ENCODE peak calls at places on chromosomes 6 and 20, in four cellular contexts. One of them, this sample, is unnamed.
A peak's percentile ranks its signal among the peaks of the same experiment; 100 is the strongest.

GRCh38 chr20:47876348-47877056 is 91.2 kb upstream of the SULF2 start:
- DNase-seq in hepatocyte: no peak
- DNase-seq in testis: no peak
- DNase-seq in tibial nerve: no peak
- DNase-seq in this sample: no peak

GRCh38 chr6:168048724-168049025 is 30.3 kb downstream of the FRMD1 start:
- DNase-seq in hepatocyte: no peak
- DNase-seq in testis: no peak
- DNase-seq in tibial nerve: no peak
- DNase-seq in this sample: no peak

GRCh38 chr6:159908940-159909339 is 18.2 kb downstream of the MAS1 start:
- DNase-seq in hepatocyte: peak; percentile 18
- DNase-seq in testis: no peak
- DNase-seq in tibial nerve: no peak
- DNase-seq in this sample: no peak

GRCh38 chr6:158353851-158354508 is 41.7 kb downstream of the TULP4 start:
- DNase-seq in hepatocyte: no peak
- DNase-seq in testis: no peak
- DNase-seq in tibial nerve: no peak
- DNase-seq in this sample: no peak

GRCh38 chr6:157885211-157885788 is 62.3 kb downstream of the SNX9 start:
- DNase-seq in hepatocyte: no peak
- DNase-seq in testis: no peak
- DNase-seq in tibial nerve: no peak
- DNase-seq in this sample: peak; percentile 22

GRCh38 chr6:63597142-63598000 is 25.1 kb downstream of the LOC128125822 start:
- DNase-seq in hepatocyte: no peak
- DNase-seq in testis: no peak
- DNase-seq in tibial nerve: no peak
- DNase-seq in this sample: no peak

GRCh38 chr6:56652231-56652630 is 9.5 kb upstream of the DST start:
- DNase-seq in hepatocyte: no peak
- DNase-seq in testis: no peak
- DNase-seq in tibial nerve: no peak
- DNase-seq in this sample: no peak

GRCh38 chr20:35947489-35947888 is 6.8 kb downstream of the SCAND1 start:
- DNase-seq in hepatocyte: peak; percentile 13
- DNase-seq in testis: no peak
- DNase-seq in tibial nerve: no peak
- DNase-seq in this sample: no peak

GRCh38 chr6:155483858-155484257 is 28.2 kb upstream of the NOX3 start:
- DNase-seq in hepatocyte: no peak
- DNase-seq in testis: no peak
- DNase-seq in tibial nerve: no peak
- DNase-seq in this sample: no peak

GRCh38 chr6:38755207-38755606 is 40.1 kb downstream of the DNAH8 start:
- DNase-seq in hepatocyte: no peak
- DNase-seq in testis: no peak
- DNase-seq in tibial nerve: no peak
- DNase-seq in this sample: no peak

GRCh38 chr6:31453259-31453658 is 44.7 kb upstream of the MICB start:
- DNase-seq in hepatocyte: no peak
- DNase-seq in testis: no peak
- DNase-seq in tibial nerve: no peak
- DNase-seq in this sample: no peak

GRCh38 chr6:62345962-62346689 is 60.1 kb upstream of the KHDRBS2 start:
- DNase-seq in hepatocyte: no peak
- DNase-seq in testis: no peak
- DNase-seq in tibial nerve: no peak
- DNase-seq in this sample: no peak

GRCh38 chr20:17358854-17359253 is 132.0 kb downstream of the PCSK2 start:
- DNase-seq in hepatocyte: no peak
- DNase-seq in testis: no peak
- DNase-seq in tibial nerve: no peak
- DNase-seq in this sample: no peak

GRCh38 chr20:61937963-61938838 is 127.5 kb downstream of the TAF4 start:
- DNase-seq in hepatocyte: no peak
- DNase-seq in testis: no peak
- DNase-seq in tibial nerve: no peak
- DNase-seq in this sample: no peak

GRCh38 chr20:34713194-34713943 is 9.2 kb downstream of the TP53INP2 start:
- DNase-seq in hepatocyte: peak; percentile 76
- DNase-seq in testis: peak; percentile 28
- DNase-seq in tibial nerve: no peak
- DNase-seq in this sample: no peak

GRCh38 chr6:83518946-83519489 is 6.7 kb downstream of the PRSS35 start:
- DNase-seq in hepatocyte: no peak
- DNase-seq in testis: no peak
- DNase-seq in tibial nerve: no peak
- DNase-seq in this sample: no peak

DNA sequence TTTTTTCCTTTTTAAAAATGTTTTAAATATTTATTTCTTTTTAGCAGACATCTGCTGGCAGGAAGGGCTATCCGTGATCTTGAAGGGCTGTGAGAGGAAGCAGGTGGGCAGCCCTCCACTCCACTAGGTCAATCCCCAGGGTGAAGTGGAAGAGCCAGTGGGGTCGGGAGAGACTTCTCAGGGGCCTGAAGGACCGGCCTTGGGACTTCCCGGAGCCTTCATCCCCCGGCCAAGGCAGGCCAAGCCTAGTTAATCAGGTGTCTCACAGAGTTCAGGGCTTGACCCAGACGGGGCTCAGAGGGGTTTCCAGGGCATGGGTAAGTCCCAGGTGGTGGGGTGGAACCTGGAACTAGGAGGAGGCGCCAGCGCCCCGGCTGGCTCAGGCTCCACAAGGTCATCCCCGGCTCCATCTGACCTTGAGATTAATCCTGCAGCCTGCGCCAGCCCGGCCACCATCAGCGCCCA is 44.3 kb downstream of the MDFI start:
- DNase-seq in hepatocyte: no peak
- DNase-seq in testis: peak; percentile 49
- DNase-seq in tibial nerve: no peak
- DNase-seq in this sample: no peak
- H3K27ac ChIP-seq in hepatocyte: no peak overlapping the region
- H3K27ac ChIP-seq in testis: peak overlapping the region; percentile 95
- H3K27ac ChIP-seq in tibial nerve: peak overlapping the region; percentile 74
- H3K27ac ChIP-seq in this sample: no peak overlapping the region

DNA sequence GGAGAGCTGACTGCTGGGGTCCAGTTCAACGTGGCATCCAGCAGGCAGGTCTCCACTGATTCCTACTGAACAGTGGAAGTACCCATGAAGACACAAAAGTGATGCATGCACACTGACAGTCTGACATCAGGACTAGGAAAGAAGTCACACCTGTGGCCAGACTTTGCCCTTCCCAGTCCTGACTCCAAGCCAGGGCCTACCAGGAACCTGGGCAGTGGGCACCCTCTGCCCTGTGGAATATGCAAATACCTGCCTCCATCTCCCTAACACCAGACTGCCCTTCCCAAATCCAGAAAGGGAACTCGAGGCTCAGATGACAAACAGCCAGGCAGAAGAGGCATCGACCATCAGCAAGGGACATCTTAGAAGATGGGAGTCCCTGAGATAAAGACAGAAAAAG is 50.9 kb downstream of the SLC23A2 start:
- DNase-seq in hepatocyte: no peak
- DNase-seq in testis: no peak
- DNase-seq in tibial nerve: no peak
- DNase-seq in this sample: no peak
- H3K27ac ChIP-seq in hepatocyte: no peak overlapping the region
- H3K27ac ChIP-seq in testis: peak overlapping the region; percentile 2
- H3K27ac ChIP-seq in tibial nerve: peak overlapping the region; percentile 62
- H3K27ac ChIP-seq in this sample: no peak overlapping the region

DNA sequence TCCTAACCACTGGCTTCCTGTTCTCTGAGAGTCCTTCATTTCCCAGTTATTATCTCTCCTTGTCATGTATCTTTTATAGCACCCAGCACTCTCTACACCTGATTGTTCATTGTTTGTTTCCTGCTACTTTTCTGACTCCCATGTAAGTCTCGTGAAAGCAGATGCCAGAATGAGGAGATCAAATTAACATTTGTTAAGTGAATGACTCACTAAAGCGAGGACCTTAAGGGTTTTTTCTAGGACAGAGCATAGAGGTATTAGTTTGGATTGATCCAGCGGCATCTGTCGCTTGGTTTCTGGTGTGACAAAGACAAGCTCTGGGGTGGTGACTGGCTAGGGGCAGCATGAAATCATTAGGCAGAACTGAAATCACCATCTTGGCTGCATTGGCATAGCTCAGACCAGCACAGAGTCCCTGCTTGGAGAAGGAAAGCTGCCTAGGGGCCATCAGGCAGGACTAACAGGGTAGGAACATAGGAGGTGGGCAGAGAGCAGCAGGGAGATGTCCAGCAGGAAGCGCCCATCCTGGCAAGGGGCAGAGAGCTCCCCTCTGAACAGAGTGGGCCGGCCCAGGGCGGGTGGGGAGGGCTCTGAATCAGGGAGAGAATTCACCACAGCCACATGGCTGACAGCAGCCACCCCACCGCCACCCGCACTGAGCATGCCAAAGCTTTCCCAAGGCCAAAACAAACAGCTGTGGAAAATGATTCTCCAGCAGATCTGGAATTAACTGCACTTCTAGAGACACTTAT is 97.1 kb upstream of the CEP85L start:
- DNase-seq in hepatocyte: no peak
- DNase-seq in testis: peak; percentile 61
- DNase-seq in tibial nerve: no peak
- DNase-seq in this sample: no peak
- H3K27ac ChIP-seq in hepatocyte: no peak overlapping the region
- H3K27ac ChIP-seq in testis: peak overlapping the region; percentile 32
- H3K27ac ChIP-seq in tibial nerve: peak overlapping the region; percentile 45
- H3K27ac ChIP-seq in this sample: no peak overlapping the region

GRCh38 chr6:37496951-37497885 is 2.5 kb downstream of the CCDC167 start:
- DNase-seq in hepatocyte: no peak
- DNase-seq in testis: no peak
- DNase-seq in tibial nerve: no peak
- DNase-seq in this sample: no peak
- H3K27ac ChIP-seq in hepatocyte: no peak overlapping the region
- H3K27ac ChIP-seq in testis: no peak overlapping the region
- H3K27ac ChIP-seq in tibial nerve: no peak overlapping the region
- H3K27ac ChIP-seq in this sample: no peak overlapping the region